ENCODE peak calls at places on chromosomes 4 and X, in eight cellular contexts. Q is HFF-Myc, S is mucosa of descending colon, F is GM23338, L is transverse colon, P is kidney, H is fibroblast of lung, Y is astrocyte. V is an unnamed sample.

GRCh38 chrX:39855748-39856129 is 242.0 kb downstream of the BCOR start:
- DNase-seq in Q (no peak), S (peak), F (peak), L (peak), P (no peak), H (peak), Y (peak), V (no peak)

GRCh38 chr4:83114576-83114975 is at the start of gene PLAC8:
- DNase-seq in Q (no peak), S (no peak), F (peak), L (peak), P (no peak), H (peak), Y (peak), V (no peak)

GRCh38 chr4:158906073-158906472 is 137.2 kb downstream of the FNIP2 start:
- DNase-seq in Q (no peak), S (no peak), F (no peak), L (no peak), P (no peak), H (no peak), Y (no peak), V (no peak)

GRCh38 chr4:112371361-112371760 is 74.2 kb downstream of the ALPK1 start:
- DNase-seq in Q (no peak), S (no peak), F (no peak), L (no peak), P (no peak), H (no peak), Y (no peak), V (no peak)

GRCh38 chrX:132676561-132677186 is 187.8 kb upstream of the MBNL3 start:
- DNase-seq in Q (no peak), S (no peak), F (peak), L (no peak), P (no peak), H (no peak), Y (no peak), V (no peak)

GRCh38 chr4:98938386-98938785 is 9.5 kb upstream of the EIF4E start:
- DNase-seq in Q (no peak), S (no peak), F (no peak), L (no peak), P (no peak), H (peak), Y (peak), V (no peak)

GRCh38 chrX:2577844-2578444 is 77.2 kb upstream of the DHRSX start:
- DNase-seq in Q (no peak), S (no peak), F (peak), L (no peak), P (no peak), H (no peak), Y (no peak), V (no peak)

GRCh38 chr4:119736559-119736958 is 108.0 kb upstream of the PDE5A start:
- DNase-seq in Q (no peak), S (no peak), F (no peak), L (no peak), P (no peak), H (no peak), Y (no peak), V (no peak)

GRCh38 chr4:112140536-112140935 is 4.7 kb upstream of the FAM241A start:
- DNase-seq in Q (no peak), S (no peak), F (no peak), L (no peak), P (no peak), H (no peak), Y (no peak), V (no peak)

GRCh38 chrX:155767101-155767878 is 113.9 kb upstream of the VAMP7 start:
- DNase-seq in Q (peak), S (peak), F (peak), L (peak), P (peak), H (peak), Y (peak), V (peak)

GRCh38 chr4:185128272-185129119 is 14.6 kb upstream of the SLC25A4 start:
- DNase-seq in Q (no peak), S (no peak), F (peak), L (peak), P (peak), H (peak), Y (peak), V (no peak)

GRCh38 chr4:153344131-153345010 is at the start of gene MND1:
- DNase-seq in Q (no peak), S (peak), F (peak), L (peak), P (peak), H (peak), Y (peak), V (no peak)

GRCh38 chr4:153347117-153347516 is 2.6 kb downstream of the MND1 start:
- DNase-seq in Q (no peak), S (no peak), F (no peak), L (no peak), P (no peak), H (no peak), Y (no peak), V (no peak)

GRCh38 chr4:153346563-153346962 is 2.1 kb downstream of the MND1 start:
- DNase-seq in Q (no peak), S (no peak), F (peak), L (no peak), P (no peak), H (no peak), Y (no peak), V (no peak)

GRCh38 chr4:153345011-153345981 is 808 bp downstream of the MND1 start:
- DNase-seq in Q (no peak), S (peak), F (peak), L (peak), P (no peak), H (peak), Y (peak), V (no peak)

GRCh38 chr4:153346031-153346430 is 1.5 kb downstream of the MND1 start:
- DNase-seq in Q (no peak), S (no peak), F (no peak), L (no peak), P (no peak), H (no peak), Y (no peak), V (no peak)
- H3K4me3 ChIP-seq in Q (peak), S (no peak), F (peak), L (no peak), P (peak), H (peak), Y (peak), V (no peak)

DNA sequence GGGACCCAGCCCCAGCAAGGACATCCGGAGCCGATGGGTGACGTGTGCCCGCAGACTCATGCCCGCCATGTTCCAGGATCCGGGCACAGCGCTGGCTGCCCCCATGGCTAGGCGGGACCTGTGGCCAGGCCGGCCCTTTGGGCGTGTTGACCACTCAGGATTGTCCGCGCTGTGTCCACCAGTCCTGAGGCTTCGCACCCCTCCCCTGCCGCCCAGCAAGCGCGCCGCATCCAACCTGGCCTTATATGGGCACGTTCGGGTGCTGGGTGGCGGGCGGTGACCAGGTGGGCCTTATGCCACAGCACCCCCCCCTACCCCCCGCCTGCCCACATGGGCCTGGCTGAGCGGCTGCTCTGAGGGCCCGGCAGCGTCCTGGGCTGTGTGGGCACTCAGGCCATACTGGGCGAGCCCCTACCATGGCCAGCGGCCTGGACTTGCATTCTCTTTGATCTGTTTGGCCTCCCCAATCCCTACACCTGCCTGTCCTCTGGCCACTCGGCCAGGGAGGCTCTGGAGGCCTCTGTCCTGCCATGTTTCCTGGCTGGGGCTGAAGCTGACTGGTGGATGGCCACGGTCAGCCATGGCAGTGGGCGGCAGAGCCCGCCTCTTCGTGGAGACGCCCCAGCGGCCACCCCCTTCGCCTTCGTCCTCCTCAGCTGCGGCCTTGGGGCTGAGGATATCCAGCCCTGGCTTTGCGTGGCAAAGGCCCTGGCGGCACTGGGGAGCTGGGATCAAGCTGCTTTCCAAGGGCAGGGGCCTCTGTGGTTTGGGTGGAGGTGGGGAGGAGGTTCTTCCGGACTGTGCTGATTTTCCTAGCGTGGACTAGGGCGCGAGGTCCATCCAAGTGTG is 2.0 kb downstream of the FGFRL1 start:
- DNase-seq in Q (no peak), S (no peak), F (no peak), L (no peak), P (no peak), H (no peak), Y (no peak), V (no peak)
- H3K4me3 ChIP-seq in Q (no peak), S (no peak), F (no peak), L (no peak), P (no peak), H (no peak), Y (no peak), V (no peak)

DNA sequence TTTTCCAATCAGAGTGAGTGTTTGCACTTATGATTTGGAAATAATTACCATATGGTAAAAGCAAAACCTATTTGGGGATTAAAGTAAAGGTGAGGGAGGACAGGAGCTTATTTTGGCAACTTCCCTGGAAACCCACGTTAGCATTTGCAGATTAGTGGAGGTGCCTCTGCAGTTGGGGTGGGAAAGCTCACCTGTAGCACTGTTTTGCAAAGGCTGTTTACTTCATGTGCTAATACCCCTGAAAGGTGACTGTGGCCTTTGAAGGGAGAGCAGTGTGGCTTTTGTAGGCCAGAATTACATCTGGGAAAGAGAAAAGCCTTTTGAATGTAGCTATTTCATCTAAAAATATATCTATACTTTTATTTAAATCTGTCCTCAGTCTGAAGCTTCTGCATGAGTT is 9.4 kb downstream of the SUPT20HL1 start:
- DNase-seq in Q (no peak), S (no peak), F (peak), L (no peak), P (no peak), H (no peak), Y (no peak), V (no peak)
- H3K4me3 ChIP-seq in Q (no peak), S (no peak), F (peak), L (no peak), P (no peak), H (no peak), Y (no peak), V (no peak)

GRCh38 chr4:9781343-9782135 is at the start of gene DRD5:
- DNase-seq in Q (no peak), S (no peak), F (peak), L (no peak), P (no peak), H (no peak), Y (no peak), V (no peak)

GRCh38 chr4:9785926-9786325 is 4.5 kb downstream of the DRD5 start:
- DNase-seq in Q (no peak), S (no peak), F (no peak), L (peak), P (no peak), H (no peak), Y (no peak), V (no peak)

GRCh38 chr4:9782136-9782436 is 652 bp downstream of the DRD5 start:
- DNase-seq in Q (no peak), S (no peak), F (no peak), L (no peak), P (no peak), H (no peak), Y (no peak), V (no peak)
- H3K4me3 ChIP-seq in Q (no peak), S (no peak), F (peak), L (no peak), P (no peak), H (no peak), Y (no peak), V (no peak)

GRCh38 chr4:141244419-141244818 is 23.7 kb downstream of the ZNF330 start:
- DNase-seq in Q (no peak), S (no peak), F (no peak), L (no peak), P (no peak), H (no peak), Y (no peak), V (no peak)

GRCh38 chr4:141247430-141247780 is 26.7 kb downstream of the ZNF330 start:
- DNase-seq in Q (no peak), S (no peak), F (no peak), L (no peak), P (no peak), H (no peak), Y (no peak), V (no peak)

GRCh38 chr4:141246683-141247429 is 26.2 kb downstream of the ZNF330 start:
- DNase-seq in Q (no peak), S (no peak), F (no peak), L (no peak), P (no peak), H (peak), Y (peak), V (no peak)

GRCh38 chr4:141248029-141248428 is 27.3 kb downstream of the ZNF330 start:
- DNase-seq in Q (peak), S (no peak), F (no peak), L (no peak), P (no peak), H (peak), Y (peak), V (peak)

DNA sequence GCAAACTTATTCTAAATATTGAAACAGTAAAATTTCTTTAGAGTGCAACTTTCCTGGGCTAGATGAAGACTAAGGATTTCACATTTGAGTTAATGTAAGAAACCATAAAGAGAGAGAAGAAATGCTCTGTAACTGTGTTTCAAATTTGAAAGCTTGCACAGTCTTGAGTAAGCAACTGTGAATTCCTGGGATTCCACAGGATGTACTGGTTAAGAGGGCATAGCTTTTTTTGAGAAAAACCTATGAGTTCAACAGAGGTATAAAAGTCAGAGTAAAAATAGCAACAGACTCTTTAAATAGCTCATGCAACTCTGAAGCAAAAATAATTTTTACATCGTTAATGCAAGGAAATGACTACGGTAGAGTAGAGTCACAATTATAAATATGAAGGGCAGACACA is 25.5 kb downstream of the ZNF330 start:
- DNase-seq in Q (peak), S (no peak), F (no peak), L (no peak), P (no peak), H (peak), Y (peak), V (peak)
- H3K4me3 ChIP-seq in Q (no peak), S (no peak), F (no peak), L (no peak), P (no peak), H (no peak), Y (no peak), V (no peak)

DNA sequence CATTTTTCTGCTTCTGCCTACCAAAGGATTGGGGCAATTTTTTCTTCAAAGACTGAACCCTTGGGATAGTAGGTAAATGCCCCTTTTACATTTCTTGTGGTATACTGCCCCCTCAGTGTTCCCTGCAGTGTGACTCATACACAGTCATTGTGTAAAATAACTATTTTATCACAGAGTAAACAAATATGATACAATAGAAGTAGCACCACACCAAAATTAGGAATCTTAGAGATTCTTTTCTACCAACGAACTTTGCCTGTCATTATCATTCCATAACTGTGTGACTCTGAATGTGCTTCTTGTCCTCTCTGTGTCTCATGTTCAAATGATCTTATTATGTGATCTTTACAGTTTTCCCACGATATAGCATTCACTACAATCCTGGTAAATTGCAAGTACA is 517.0 kb downstream of the ZIC3 start:
- DNase-seq in Q (no peak), S (no peak), F (no peak), L (no peak), P (no peak), H (peak), Y (no peak), V (no peak)
- H3K4me3 ChIP-seq in Q (no peak), S (no peak), F (no peak), L (no peak), P (no peak), H (no peak), Y (no peak), V (no peak)

GRCh38 chrX:118497180-118497814 is 1.7 kb downstream of the DOCK11 start:
- DNase-seq in Q (no peak), S (no peak), F (no peak), L (no peak), P (no peak), H (no peak), Y (no peak), V (no peak)
- H3K4me3 ChIP-seq in Q (peak), S (no peak), F (peak), L (peak), P (peak), H (peak), Y (no peak), V (peak)

GRCh38 chr4:77123403-77123802 is 33.6 kb upstream of the CCNG2 start:
- DNase-seq in Q (no peak), S (no peak), F (no peak), L (no peak), P (no peak), H (no peak), Y (no peak), V (no peak)

GRCh38 chr4:77127837-77128621 is 29.0 kb upstream of the CCNG2 start:
- DNase-seq in Q (peak), S (no peak), F (no peak), L (no peak), P (no peak), H (no peak), Y (no peak), V (no peak)

GRCh38 chr4:77126844-77127614 is 30.0 kb upstream of the CCNG2 start:
- DNase-seq in Q (no peak), S (no peak), F (no peak), L (no peak), P (no peak), H (no peak), Y (no peak), V (no peak)
- H3K4me3 ChIP-seq in Q (no peak), S (no peak), F (no peak), L (no peak), P (no peak), H (no peak), Y (no peak), V (no peak)